ENCODE peak calls at places on chromosomes 1 and 21, in eight cellular contexts. Y, Z, J, L, F, B, T and R are unnamed samples.

GRCh38 chr1:36323636-36324321 is at the start of gene EVA1B:
- DNase-seq in F (peak; percentile 82), L (peak; percentile 86), T (peak; percentile 89), Y (peak; percentile 26), J (peak; percentile 43), B (peak; percentile 67), Z (peak; percentile 89), R (peak; percentile 50)

GRCh38 chr1:152441756-152442155 is 27.7 kb upstream of the CRNN start:
- DNase-seq in B (no peak), Y (no peak), J (no peak), L (no peak), F (no peak), T (no peak), Z (no peak), R (no peak)

GRCh38 chr21:46515109-46515508 is 56.4 kb downstream of the DIP2A start:
- DNase-seq in T (peak; percentile 52), L (peak; percentile 47), Y (no peak), B (no peak), F (no peak), J (no peak), Z (peak; percentile 62), R (no peak)

GRCh38 chr1:184329962-184330868 is 56.6 kb upstream of the C1orf21 start:
- DNase-seq in Y (no peak), F (no peak), Z (no peak), T (no peak), L (no peak), B (no peak), J (peak; percentile 4), R (no peak)

GRCh38 chr1:226634156-226634588 is 85.6 kb downstream of the STUM start:
- DNase-seq in F (peak; percentile 87), Y (peak; percentile 74), L (peak; percentile 87), J (peak; percentile 32), T (peak; percentile 83), Z (peak; percentile 86), B (peak; percentile 69), R (peak; percentile 79)

GRCh38 chr1:95440511-95440910 is 206.5 kb downstream of the RWDD3 start:
- DNase-seq in T (no peak), J (no peak), B (no peak), F (no peak), L (no peak), Y (no peak), Z (no peak), R (no peak)

GRCh38 chr1:203638914-203639313 is 12.3 kb downstream of the ATP2B4 start:
- DNase-seq in Z (no peak), Y (no peak), L (no peak), F (no peak), B (no peak), J (no peak), T (peak; percentile 18), R (peak; percentile 56)

GRCh38 chr1:92404661-92405060 is 82.1 kb downstream of the GFI1 start:
- DNase-seq in L (no peak), Y (no peak), J (peak; percentile 49), B (no peak), F (no peak), T (no peak), Z (no peak), R (no peak)

GRCh38 chr1:234848972-234849641 is 239.1 kb upstream of the IRF2BP2 start:
- DNase-seq in J (peak; percentile 87), Z (no peak), L (no peak), B (no peak), Y (no peak), F (no peak), T (no peak), R (peak; percentile 29)

GRCh38 chr1:213988639-213989070 is 882 bp downstream of the PROX1 start:
- DNase-seq in B (no peak), Y (no peak), T (no peak), J (no peak), L (peak; percentile 55), Z (no peak), F (no peak), R (peak; percentile 33)

GRCh38 chr1:19793360-19794046 is 6.2 kb downstream of the TMCO4 start:
- DNase-seq in F (no peak), B (no peak), L (no peak), Z (no peak), Y (no peak), T (no peak), J (no peak), R (no peak)

GRCh38 chr1:41811051-41811795 is 107.5 kb downstream of the HIVEP3 start:
- DNase-seq in J (no peak), Z (no peak), L (no peak), T (no peak), B (peak; percentile 21), Y (peak; percentile 31), F (peak; percentile 65), R (no peak)

GRCh38 chr21:46355161-46356004 is 31.4 kb downstream of the PCNT start:
- DNase-seq in B (no peak), L (no peak), T (no peak), J (no peak), F (no peak), Y (peak; percentile 9), Z (no peak), R (no peak)

GRCh38 chr1:153583976-153584375 is 18.3 kb upstream of the S100A2 start:
- DNase-seq in B (no peak), Z (no peak), F (no peak), Y (no peak), L (no peak), J (no peak), T (no peak), R (no peak)

GRCh38 chr1:67208217-67208616 is 42.0 kb downstream of the IL23R start:
- DNase-seq in F (no peak), Z (no peak), L (no peak), B (no peak), T (no peak), J (no peak), Y (no peak), R (no peak)
- H3K27ac ChIP-seq in F (no peak overlapping the region), Z (no peak overlapping the region), L (no peak overlapping the region), B (no peak overlapping the region), T (no peak overlapping the region), J (no peak overlapping the region), Y (no peak overlapping the region), R (no peak overlapping the region)

GRCh38 chr1:156805766-156806511 is 10.7 kb downstream of the SH2D2A start:
- DNase-seq in Y (no peak), J (peak; percentile 27), L (peak; percentile 55), Z (no peak), F (no peak), B (peak; percentile 53), T (peak; percentile 66), R (no peak)
- TF ChIP-seq CTCF in Y (no peak), J (no peak), L (no peak), Z (no peak), F (no peak), B (no peak), T (no peak), R (no peak)

GRCh38 chr1:10753279-10753678 is 43.2 kb downstream of the CASZ1 start:
- DNase-seq in Z (no peak), J (no peak), T (no peak), L (no peak), B (peak; percentile 16), Y (no peak), F (no peak), R (no peak)

GRCh38 chr1:10759413-10760200 is 36.8 kb downstream of the CASZ1 start:
- DNase-seq in Z (no peak), F (no peak), B (no peak), J (no peak), L (no peak), Y (no peak), T (no peak), R (no peak)

GRCh38 chr1:10755977-10756521 is 40.4 kb downstream of the CASZ1 start:
- DNase-seq in Y (peak; percentile 50), B (peak; percentile 78), T (peak; percentile 74), L (peak; percentile 52), J (peak; percentile 6), Z (peak; percentile 74), F (peak; percentile 84), R (peak; percentile 54)

GRCh38 chr1:10754571-10755329 is 41.7 kb downstream of the CASZ1 start:
- DNase-seq in L (no peak), Y (no peak), J (no peak), Z (no peak), T (no peak), B (no peak), F (no peak), R (no peak)

DNA sequence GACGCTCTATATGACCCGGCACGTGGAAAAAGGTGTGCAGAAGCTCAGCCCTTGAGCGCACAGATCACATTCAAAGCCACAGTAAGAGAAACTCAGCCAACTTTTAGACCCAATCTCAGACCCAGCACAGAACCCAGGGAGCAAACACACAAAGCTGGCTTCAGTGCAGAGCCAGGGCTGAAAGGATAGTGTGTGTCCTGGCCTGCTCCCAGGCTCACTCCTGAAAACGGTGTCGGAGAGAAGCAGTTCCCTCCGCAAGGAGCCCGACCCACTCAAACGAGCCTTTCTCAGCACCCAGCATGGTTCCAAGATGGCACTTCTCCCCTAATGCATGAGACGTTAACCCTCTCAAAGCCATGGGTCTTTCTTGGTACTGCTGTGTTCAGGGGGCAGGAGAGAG is 39.6 kb downstream of the CASZ1 start:
- DNase-seq in B (no peak), L (no peak), F (no peak), T (no peak), J (no peak), Y (no peak), Z (no peak), R (no peak)
- H3K27ac ChIP-seq in B (no peak overlapping the region), L (no peak overlapping the region), F (no peak overlapping the region), T (peak overlapping the region; percentile 89), J (no peak overlapping the region), Y (no peak overlapping the region), Z (no peak overlapping the region), R (peak overlapping the region; percentile 81)

GRCh38 chr1:27427329-27427728 is 34.9 kb downstream of the GPR3 start:
- DNase-seq in F (no peak), L (no peak), T (no peak), B (no peak), Z (no peak), Y (no peak), J (no peak), R (no peak)

GRCh38 chr1:27428316-27429028 is 36.0 kb downstream of the GPR3 start:
- DNase-seq in J (no peak), F (no peak), Y (no peak), B (no peak), L (no peak), T (peak; percentile 57), Z (peak; percentile 50), R (no peak)

GRCh38 chr1:27427836-27428315 is 35.5 kb downstream of the GPR3 start:
- DNase-seq in Y (no peak), F (no peak), Z (no peak), L (no peak), B (no peak), T (no peak), J (no peak), R (no peak)

GRCh38 chr1:27429029-27429425 is 36.6 kb downstream of the GPR3 start:
- DNase-seq in Y (no peak), F (no peak), T (no peak), Z (no peak), J (no peak), L (no peak), B (no peak), R (no peak)

DNA sequence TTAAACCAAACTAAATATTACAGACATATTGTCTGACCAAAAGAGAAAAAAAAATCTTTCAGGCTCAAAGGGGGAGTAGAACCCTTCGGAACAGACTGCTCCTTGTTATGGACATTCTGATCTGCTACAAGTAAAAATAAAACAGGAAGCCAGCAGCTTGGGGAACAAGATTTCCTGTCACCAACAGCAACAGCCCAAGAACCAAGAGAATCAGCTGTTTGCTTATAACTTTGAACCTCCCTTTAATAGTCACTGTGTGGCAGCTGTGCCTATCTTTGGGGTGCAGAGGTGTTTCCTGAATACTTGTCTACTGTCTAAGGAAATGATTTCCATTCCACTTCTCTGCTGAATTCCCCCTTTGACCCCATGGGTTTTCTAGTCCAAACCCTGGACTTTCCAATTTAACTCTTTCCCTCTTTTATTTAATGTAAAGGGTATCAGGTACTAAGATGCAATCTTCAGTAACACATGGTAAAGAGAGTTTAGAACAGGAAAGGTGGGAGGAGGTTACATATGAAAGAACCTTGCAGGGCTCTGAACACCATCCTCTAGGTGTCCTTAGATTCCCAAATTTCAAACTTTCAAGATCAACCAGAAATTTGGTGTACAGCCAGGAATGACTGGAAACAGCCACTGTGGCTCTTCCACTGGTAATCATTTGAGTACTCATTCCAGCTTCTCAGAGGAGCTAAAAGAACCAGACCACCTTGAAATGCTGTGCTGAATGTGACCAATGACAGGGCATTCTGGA is 38.7 kb downstream of the GPR3 start:
- DNase-seq in J (no peak), F (no peak), Z (no peak), B (peak; percentile 13), L (no peak), T (no peak), Y (no peak), R (no peak)
- TF ChIP-seq CTCF in J (no peak), F (no peak), Z (peak; percentile 43), B (peak; percentile 18), L (no peak), T (peak; percentile 32), Y (no peak), R (no peak)